ENCODE peak calls at places on chromosomes 12 and 14, in eight cellular contexts. M is NCI-H446 treated with DMSO at 0.1 percent for 48 hours; S is activated T-helper 1 cell treated with anti-CD3 and anti-CD28 coated beads, Interleukin-2, amount 50 U/mL, for 16 hours; K is cardiac septum; I is RWPE1; V is activated B cell treated with CpG ODN at 0.5 μM for 24 hours; Y is neuronal stem cell; Z is left colon. L is an unnamed sample.

GRCh38 chr14:31930493-31931225 is 146.4 kb upstream of the ARHGAP5 start:
- DNase-seq in M (no peak), S (no peak), K (no peak), I (no peak), V (no peak), Y (no peak), Z (no peak), L (no peak)

GRCh38 chr12:106139422-106140141 is 828 bp upstream of the NUAK1 start:
- DNase-seq in M (peak), S (no peak), K (peak), I (peak), V (peak), Y (peak), Z (peak), L (no peak)

GRCh38 chr12:102954143-102954542 is 3.3 kb upstream of the ASCL1 start:
- DNase-seq in M (no peak), S (no peak), K (no peak), I (no peak), V (no peak), Y (no peak), Z (no peak), L (no peak)

GRCh38 chr14:87049886-87050820 is 942.8 kb downstream of the GALC start:
- DNase-seq in M (peak), S (no peak), K (no peak), I (peak), V (no peak), Y (no peak), Z (no peak), L (no peak)

GRCh38 chr12:89770391-89770790 is 61.8 kb upstream of the ATP2B1 start:
- DNase-seq in M (no peak), S (no peak), K (no peak), I (no peak), V (no peak), Y (no peak), Z (no peak), L (no peak)

GRCh38 chr12:92036771-92037453 is 108.7 kb downstream of the BTG1 start:
- DNase-seq in M (no peak), S (no peak), K (no peak), I (no peak), V (no peak), Y (no peak), Z (no peak), L (no peak)

GRCh38 chr14:103361868-103362267 is 23.3 kb upstream of the MARK3 start:
- DNase-seq in M (no peak), S (no peak), K (no peak), I (peak), V (no peak), Y (no peak), Z (no peak), L (no peak)

GRCh38 chr12:109773384-109774011 is 59.7 kb downstream of the TRPV4 start:
- DNase-seq in M (no peak), S (no peak), K (no peak), I (peak), V (no peak), Y (no peak), Z (peak), L (no peak)

GRCh38 chr12:67645126-67645525 is 3.4 kb upstream of the DYRK2 start:
- DNase-seq in M (no peak), S (no peak), K (no peak), I (no peak), V (no peak), Y (no peak), Z (no peak), L (no peak)

GRCh38 chr12:79834712-79835376 is 100.1 kb downstream of the PPP1R12A start:
- DNase-seq in M (no peak), S (no peak), K (no peak), I (no peak), V (no peak), Y (no peak), Z (no peak), L (no peak)

GRCh38 chr12:101733166-101733565 is 6.1 kb downstream of the SYCP3 start:
- DNase-seq in M (no peak), S (no peak), K (no peak), I (no peak), V (no peak), Y (no peak), Z (no peak), L (no peak)

GRCh38 chr14:58878740-58879139 is 241.0 kb downstream of the DACT1 start:
- DNase-seq in M (no peak), S (no peak), K (no peak), I (no peak), V (no peak), Y (no peak), Z (no peak), L (no peak)

GRCh38 chr12:125983094-125983783 is 918.0 kb downstream of the AACS start:
- DNase-seq in M (no peak), S (no peak), K (no peak), I (peak), V (no peak), Y (peak), Z (peak), L (no peak)

GRCh38 chr14:102390486-102390885 is 27.7 kb downstream of the TECPR2 start:
- DNase-seq in M (no peak), S (no peak), K (no peak), I (no peak), V (no peak), Y (no peak), Z (no peak), L (no peak)

GRCh38 chr14:50605776-50606175 is 45.8 kb downstream of the ATL1 start:
- DNase-seq in M (no peak), S (no peak), K (no peak), I (no peak), V (no peak), Y (no peak), Z (no peak), L (no peak)

GRCh38 chr12:80241576-80242273 is 142.4 kb downstream of the OTOGL start:
- DNase-seq in M (no peak), S (no peak), K (no peak), I (no peak), V (no peak), Y (no peak), Z (no peak), L (no peak)

GRCh38 chr12:70513441-70513840 is 123.8 kb downstream of the PTPRB start:
- DNase-seq in M (no peak), S (no peak), K (no peak), I (no peak), V (no peak), Y (no peak), Z (no peak), L (no peak)

GRCh38 chr12:57243521-57244305 is 7.3 kb downstream of the STAC3 start:
- DNase-seq in M (peak), S (peak), K (peak), I (peak), V (peak), Y (no peak), Z (peak), L (peak)

GRCh38 chr14:32397871-32398640 is 69.0 kb downstream of the AKAP6 start:
- DNase-seq in M (no peak), S (no peak), K (no peak), I (peak), V (no peak), Y (no peak), Z (no peak), L (no peak)

GRCh38 chr14:68214431-68214830 is 394.9 kb downstream of the RAD51B start:
- DNase-seq in M (no peak), S (no peak), K (no peak), I (no peak), V (no peak), Y (no peak), Z (no peak), L (no peak)

GRCh38 chr12:59660921-59661597 is 65.2 kb downstream of the SLC16A7 start:
- DNase-seq in M (no peak), S (no peak), K (no peak), I (no peak), V (no peak), Y (no peak), Z (no peak), L (no peak)

GRCh38 chr12:124694250-124694649 is 126.8 kb upstream of the NCOR2 start:
- DNase-seq in M (no peak), S (no peak), K (no peak), I (no peak), V (no peak), Y (no peak), Z (no peak), L (no peak)

GRCh38 chr12:90514325-90514724 is 440.7 kb downstream of the CCER1 start:
- DNase-seq in M (no peak), S (no peak), K (no peak), I (no peak), V (no peak), Y (no peak), Z (no peak), L (no peak)

GRCh38 chr14:102671410-102671809 is 79.0 kb downstream of the RCOR1 start:
- DNase-seq in M (no peak), S (no peak), K (no peak), I (no peak), V (no peak), Y (no peak), Z (no peak), L (no peak)

GRCh38 chr12:120474092-120474960 is 4.8 kb upstream of the SRSF9 start:
- DNase-seq in M (no peak), S (no peak), K (no peak), I (peak), V (no peak), Y (no peak), Z (no peak), L (no peak)

GRCh38 chr14:60867503-60868172 is 113.2 kb downstream of the TRMT5 start:
- DNase-seq in M (no peak), S (no peak), K (no peak), I (no peak), V (no peak), Y (no peak), Z (no peak), L (no peak)

GRCh38 chr14:68506021-68506644 is 286.7 kb downstream of the ZFP36L1 start:
- DNase-seq in M (no peak), S (no peak), K (no peak), I (peak), V (no peak), Y (no peak), Z (peak), L (no peak)

GRCh38 chr14:104345316-104346111 is 207.1 kb downstream of the KIF26A start:
- DNase-seq in M (no peak), S (no peak), K (peak), I (no peak), V (no peak), Y (no peak), Z (no peak), L (no peak)

GRCh38 chr14:32329146-32329545 is at the start of gene AKAP6:
- DNase-seq in M (no peak), S (no peak), K (no peak), I (no peak), V (no peak), Y (peak), Z (no peak), L (no peak)